ENCODE peak calls at places on chromosomes 1 and 21, in four cellular contexts. X, R, H and G are unnamed samples.

GRCh38 chr1:169086603-169087455 is 19.7 kb upstream of the ATP1B1 start:
- DNase-seq in X (no peak), R (no peak), H (no peak), G (no peak)

GRCh38 chr1:208051651-208052050 is 140.7 kb upstream of the CD34 start:
- DNase-seq in X (no peak), R (no peak), H (no peak), G (no peak)

GRCh38 chr1:184160942-184161698 is 109.6 kb downstream of the TSEN15 start:
- DNase-seq in X (peak), R (no peak), H (no peak), G (no peak)

GRCh38 chr1:157105988-157106812 is 6.6 kb upstream of the ETV3L start:
- DNase-seq in X (peak), R (no peak), H (no peak), G (no peak)

GRCh38 chr1:12096615-12097014 is 33.5 kb downstream of the TNFRSF8 start:
- DNase-seq in X (no peak), R (no peak), H (no peak), G (no peak)

GRCh38 chr1:236808564-236809130 is 13.6 kb downstream of the MTR start:
- DNase-seq in X (no peak), R (no peak), H (no peak), G (no peak)

GRCh38 chr1:169906938-169907337 is 13.2 kb upstream of the SCYL3 start:
- DNase-seq in X (no peak), R (no peak), H (no peak), G (no peak)

GRCh38 chr1:46643368-46643775 is 24.8 kb downstream of the ATPAF1 start:
- DNase-seq in X (no peak), R (no peak), H (no peak), G (no peak)

DNA sequence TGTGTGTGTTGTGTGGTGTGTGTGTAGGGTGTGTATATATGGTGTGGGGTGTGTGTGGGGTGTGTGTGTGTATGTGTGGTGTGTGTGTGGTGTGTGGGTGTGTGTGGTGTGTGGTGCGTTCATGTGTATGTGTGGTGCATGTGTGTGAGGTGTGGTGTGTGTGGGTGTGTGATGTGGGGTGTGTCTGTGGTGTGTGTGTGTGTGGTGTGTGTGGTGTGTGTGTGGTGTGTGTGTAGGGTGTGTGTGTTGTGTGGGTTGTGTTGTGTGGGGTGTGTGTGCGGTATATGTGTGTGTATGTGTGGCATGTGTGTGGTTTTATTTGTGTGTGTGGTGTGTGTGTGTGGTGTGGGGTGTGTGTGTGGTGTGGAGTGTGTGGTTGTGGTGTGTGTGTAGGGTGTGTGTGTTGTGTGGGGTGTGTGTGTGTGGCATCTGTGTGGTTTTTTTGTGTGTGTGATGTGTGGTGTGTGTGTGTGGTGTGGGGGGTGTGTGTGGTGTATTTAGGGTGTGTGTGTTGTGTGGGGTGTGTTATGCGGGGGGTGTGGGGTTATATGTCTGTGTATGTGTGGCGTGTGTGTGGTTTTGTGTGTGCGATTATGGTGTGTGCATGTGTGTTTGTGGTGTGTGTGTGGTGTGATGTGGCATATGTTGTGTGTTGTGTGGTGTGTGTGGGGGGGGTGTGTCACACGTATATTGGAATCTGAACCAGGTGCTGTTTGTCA is 17.1 kb upstream of the ZBTB21 start:
- DNase-seq in X (no peak), R (no peak), H (no peak), G (no peak)
- TF ChIP-seq EGR1 in X (no peak), R (no peak), H (no peak), G (no peak)

DNA sequence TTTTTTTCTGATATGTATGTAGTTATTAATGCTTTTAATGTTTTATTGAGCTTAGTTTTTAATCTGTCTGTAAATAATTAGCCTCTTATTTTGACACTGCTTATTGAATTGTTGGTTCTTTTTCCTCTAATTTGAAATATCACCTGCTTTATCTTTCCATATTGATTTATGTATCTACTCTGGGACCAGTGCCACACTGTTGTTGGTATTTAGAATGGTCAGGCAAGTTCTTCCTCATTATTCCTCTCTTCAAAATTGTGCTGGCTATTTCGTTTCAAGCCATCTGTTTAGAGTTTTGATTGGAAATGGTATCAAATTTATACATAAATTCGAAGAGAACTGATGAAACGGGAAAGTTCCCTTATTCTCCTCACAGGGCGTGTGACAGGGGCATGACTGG is 96.8 kb upstream of the APP start:
- DNase-seq in X (no peak), R (no peak), H (no peak), G (no peak)
- TF ChIP-seq CTCF in X (no peak), R (no peak), H (no peak), G (no peak)

GRCh38 chr1:203282720-203283542 is 22.4 kb upstream of the BTG2 start:
- DNase-seq in X (no peak), R (no peak), H (no peak), G (no peak)

GRCh38 chr1:203280061-203280460 is 25.3 kb upstream of the BTG2 start:
- DNase-seq in X (no peak), R (no peak), H (no peak), G (no peak)

GRCh38 chr1:203283597-203283996 is 21.7 kb upstream of the BTG2 start:
- DNase-seq in X (no peak), R (no peak), H (no peak), G (no peak)

GRCh38 chr1:203281033-203281432 is 24.3 kb upstream of the BTG2 start:
- DNase-seq in X (no peak), R (peak), H (no peak), G (no peak)

DNA sequence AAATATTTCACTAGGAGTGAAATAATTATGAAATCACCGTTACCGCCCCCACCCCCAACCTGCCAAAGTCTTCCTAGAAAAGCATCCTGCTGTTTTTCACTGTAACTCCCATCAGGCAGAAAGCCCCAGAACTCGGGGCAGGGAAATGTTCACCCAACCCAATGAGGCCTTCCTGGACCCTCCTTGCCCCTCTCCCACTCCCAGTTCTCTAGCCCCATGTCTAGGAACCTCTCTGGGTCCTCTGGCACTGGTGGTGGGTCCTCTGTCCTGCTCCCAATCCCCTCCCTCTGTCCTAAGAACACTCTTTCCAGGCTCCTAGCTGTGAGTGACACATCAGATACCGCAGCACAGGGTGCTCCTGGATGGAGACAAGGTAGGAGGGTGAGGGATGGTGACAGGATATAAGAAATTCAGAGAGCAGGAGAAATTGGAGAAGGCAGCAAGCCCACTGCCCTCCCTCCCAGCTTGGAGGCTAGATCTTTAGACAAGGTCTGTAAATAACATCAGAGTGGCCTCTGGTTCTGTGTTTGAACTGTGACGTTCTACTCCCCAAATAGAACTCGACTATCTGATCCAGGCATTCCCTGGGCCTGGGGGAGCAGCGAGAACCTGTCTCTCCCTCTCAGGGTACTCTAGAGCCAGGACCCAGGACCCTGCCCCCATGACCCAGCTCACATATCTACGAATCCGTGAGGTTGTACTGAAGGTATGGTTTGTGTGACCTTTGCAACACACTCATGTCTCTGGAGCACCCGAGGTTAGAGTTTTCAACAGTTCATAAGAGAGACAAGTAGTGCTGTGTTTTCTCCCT is 23.3 kb upstream of the BTG2 start:
- DNase-seq in X (no peak), R (peak), H (no peak), G (no peak)
- TF ChIP-seq RAD21 in X (no peak), R (no peak), H (no peak), G (no peak)

DNA sequence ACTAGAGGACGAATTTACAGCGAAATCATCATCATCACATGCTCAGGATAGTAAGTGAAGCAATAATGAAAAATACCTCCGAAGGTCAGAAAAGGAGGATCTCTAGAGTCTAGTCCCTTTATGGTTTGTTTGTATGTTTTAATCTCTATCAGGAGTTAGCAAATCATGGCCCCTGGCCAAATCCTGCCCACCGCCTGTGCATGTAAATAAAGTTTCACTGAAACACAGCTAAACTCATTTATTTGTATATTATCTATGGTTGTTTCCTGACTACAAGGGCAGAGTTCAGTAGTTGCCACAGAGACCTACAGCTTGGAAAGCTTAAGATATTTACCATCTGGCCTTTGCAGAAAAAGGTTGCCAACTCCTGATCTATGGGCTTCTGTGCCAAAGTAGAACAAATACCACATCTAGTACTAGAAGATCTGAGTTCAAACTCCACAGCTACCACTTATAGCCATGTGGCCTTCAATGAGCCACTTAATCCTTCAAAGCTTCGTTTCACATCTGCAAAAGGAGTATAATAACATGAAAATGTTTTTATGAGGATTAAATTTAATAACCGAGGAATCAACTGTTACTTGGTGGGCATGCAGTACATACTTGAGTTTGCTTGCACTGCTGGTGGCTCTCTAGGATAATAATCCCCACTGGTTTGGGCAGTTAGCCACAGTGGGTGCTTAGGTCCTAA is 94.0 kb upstream of the KIF26B start:
- DNase-seq in X (no peak), R (no peak), H (no peak), G (no peak)
- TF ChIP-seq EGR1 in X (no peak), R (no peak), H (no peak), G (no peak)

GRCh38 chr1:163820748-163821147 is 499.0 kb downstream of the NUF2 start:
- DNase-seq in X (no peak), R (no peak), H (no peak), G (no peak)
- TF ChIP-seq CTCF in X (no peak), R (no peak), H (no peak), G (peak)

GRCh38 chr1:67534627-67535065 is 104.4 kb upstream of the SERBP1 start:
- DNase-seq in X (no peak), R (no peak), H (peak), G (no peak)
- TF ChIP-seq RAD21 in X (no peak), R (no peak), H (no peak), G (no peak)

DNA sequence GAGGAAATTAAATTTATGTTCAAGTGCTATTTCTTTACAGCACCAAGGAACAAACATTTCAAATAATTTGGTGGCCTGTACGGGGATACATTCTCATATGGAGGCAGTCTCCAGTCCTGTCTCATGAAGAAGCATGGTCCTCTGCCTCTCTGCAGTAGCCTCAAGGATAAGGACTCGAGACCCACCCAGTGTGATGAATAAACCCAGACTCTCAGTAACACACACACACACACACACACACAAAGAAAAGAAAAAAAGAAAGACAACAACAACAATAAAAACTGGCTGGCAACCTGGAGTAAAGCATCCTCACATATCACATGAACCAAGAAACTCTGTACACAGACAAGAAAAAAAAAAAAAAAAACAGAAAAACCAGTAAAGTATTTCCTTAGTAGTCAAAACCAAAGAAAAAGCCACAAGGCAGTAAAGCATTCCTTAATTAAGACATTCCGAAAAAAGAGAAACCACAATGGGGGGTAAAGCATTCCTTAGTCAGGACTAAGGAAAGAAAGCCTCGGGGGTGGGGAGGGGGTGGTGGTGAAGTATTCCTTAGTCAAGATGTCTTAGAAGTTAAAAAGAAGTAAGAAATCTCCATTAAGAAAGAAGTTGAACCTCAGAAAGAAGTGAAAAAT is 28.4 kb upstream of the FMO1 start:
- DNase-seq in X (no peak), R (no peak), H (no peak), G (no peak)
- TF ChIP-seq EGR1 in X (no peak), R (no peak), H (no peak), G (no peak)

GRCh38 chr21:14736672-14737071 is 190.6 kb upstream of the SAMSN1 start:
- DNase-seq in X (no peak), R (no peak), H (no peak), G (no peak)

GRCh38 chr21:14736162-14736561 is 190.0 kb upstream of the SAMSN1 start:
- DNase-seq in X (peak), R (no peak), H (no peak), G (no peak)

GRCh38 chr21:14739590-14739989 is 193.5 kb upstream of the SAMSN1 start:
- DNase-seq in X (no peak), R (no peak), H (no peak), G (no peak)

GRCh38 chr21:14737922-14738321 is 191.8 kb upstream of the SAMSN1 start:
- DNase-seq in X (no peak), R (no peak), H (no peak), G (peak)

GRCh38 chr21:14737278-14737677 is 191.2 kb upstream of the SAMSN1 start:
- DNase-seq in X (no peak), R (no peak), H (no peak), G (no peak)
- TF ChIP-seq CTCF in X (no peak), R (no peak), H (no peak), G (no peak)

DNA sequence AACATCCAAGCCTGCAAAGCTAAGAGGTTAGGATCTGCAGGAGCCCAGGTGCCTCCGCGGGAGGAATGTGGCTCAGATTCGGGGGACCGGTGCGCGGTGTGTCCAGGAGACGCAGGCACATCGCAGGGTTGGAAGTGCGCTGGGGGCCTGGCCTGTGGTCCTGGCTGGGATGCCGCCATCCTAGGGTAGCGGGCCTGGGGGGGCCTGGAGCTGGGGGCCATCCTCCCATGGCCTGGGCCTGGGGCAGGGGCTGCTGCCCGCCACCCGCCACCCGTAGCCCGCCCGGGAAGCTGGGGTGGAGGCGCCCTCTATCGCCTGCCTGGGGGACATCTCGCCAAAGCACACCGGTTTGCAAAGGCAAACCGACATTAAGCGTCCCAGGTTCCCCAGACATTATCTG is 170.6 kb upstream of the ARHGEF16 start:
- DNase-seq in X (no peak), R (peak), H (peak), G (no peak)
- TF ChIP-seq RAD21 in X (no peak), R (peak), H (peak), G (peak)

GRCh38 chr1:186404454-186405051 is 28.9 kb downstream of the ODR4 start:
- DNase-seq in X (no peak), R (no peak), H (peak), G (no peak)
- TF ChIP-seq EGR1 in X (no peak), R (no peak), H (no peak), G (no peak)